ENCODE peak calls at places on chromosomes 7 and 10, in four cellular contexts. T is heart right ventricle, S is psoas muscle, P is lung. B is an unnamed sample.

GRCh38 chr10:43252785-43253341 is 14.0 kb downstream of the RASGEF1A start:
- DNase-seq in T (no peak), S (no peak), P (no peak), B (peak; percentile 11)

GRCh38 chr10:111516144-111516543 is 439.3 kb downstream of the ADRA2A start:
- DNase-seq in T (no peak), S (no peak), P (no peak), B (no peak)

GRCh38 chr10:17643339-17643754 is 604 bp upstream of the STAM start:
- DNase-seq in T (peak; percentile 58), S (peak; percentile 85), P (peak; percentile 86), B (peak; percentile 70)

GRCh38 chr10:121436630-121437311 is 161.5 kb downstream of the FGFR2 start:
- DNase-seq in T (no peak), S (no peak), P (no peak), B (no peak)

GRCh38 chr10:27819781-27820531 is 74.3 kb upstream of the MKX start:
- DNase-seq in T (peak; percentile 53), S (peak; percentile 13), P (peak; percentile 35), B (peak; percentile 61)

GRCh38 chr10:132709471-132709951 is 76.4 kb downstream of the NKX6-2 start:
- DNase-seq in T (peak; percentile 8), S (no peak), P (no peak), B (peak; percentile 11)

GRCh38 chr7:25720427-25720826 is 431.6 kb upstream of the NFE2L3 start:
- DNase-seq in T (no peak), S (no peak), P (no peak), B (no peak)

GRCh38 chr10:14124951-14125350 is 205.8 kb downstream of the FRMD4A start:
- DNase-seq in T (no peak), S (no peak), P (no peak), B (no peak)

GRCh38 chr10:24209421-24209770 is 458 bp downstream of the KIAA1217 start:
- DNase-seq in T (no peak), S (peak; percentile 30), P (no peak), B (no peak)

GRCh38 chr7:139916717-139917395 is 87.8 kb downstream of the TBXAS1 start:
- DNase-seq in T (no peak), S (no peak), P (no peak), B (no peak)
- H3K27ac ChIP-seq in T (no peak overlapping the region), S (no peak overlapping the region), P (no peak overlapping the region), B (peak overlapping the region; percentile 37)

GRCh38 chr10:35416628-35417625 is 80.6 kb downstream of the CCNY start:
- DNase-seq in T (no peak), S (no peak), P (no peak), B (no peak)
- H3K4me1 ChIP-seq in T (peaks cover 95% of the 10 kb centered on the region), S (peaks cover 72% of the 10 kb centered on the region), P (peaks cover 30% of the 10 kb centered on the region), B (peaks cover 97% of the 10 kb centered on the region)

GRCh38 chr7:100069991-100070390 is 11.5 kb downstream of the ZNF3 start:
- DNase-seq in T (no peak), S (no peak), P (no peak), B (no peak)

GRCh38 chr7:100065452-100066186 is 15.9 kb downstream of the ZNF3 start:
- DNase-seq in T (no peak), S (no peak), P (no peak), B (no peak)

GRCh38 chr7:100064162-100064561 is 14.6 kb downstream of the ZSCAN21 start:
- DNase-seq in T (no peak), S (no peak), P (no peak), B (no peak)

GRCh38 chr7:100063376-100063775 is 13.8 kb downstream of the ZSCAN21 start:
- DNase-seq in T (no peak), S (no peak), P (no peak), B (no peak)

GRCh38 chr7:100066953-100067352 is 14.6 kb downstream of the ZNF3 start:
- DNase-seq in T (no peak), S (no peak), P (no peak), B (no peak)
- H3K27ac ChIP-seq in T (no peak overlapping the region), S (no peak overlapping the region), P (no peak overlapping the region), B (no peak overlapping the region)

GRCh38 chr7:151851160-151851751 is 25.7 kb downstream of the PRKAG2 start:
- DNase-seq in T (peak; percentile 33), S (no peak), P (peak; percentile 75), B (peak; percentile 40)

GRCh38 chr7:151850484-151851159 is 26.3 kb downstream of the PRKAG2 start:
- DNase-seq in T (peak; percentile 6), S (no peak), P (peak; percentile 61), B (peak; percentile 11)

GRCh38 chr7:151852486-151853396 is 24.2 kb downstream of the PRKAG2 start:
- DNase-seq in T (no peak), S (no peak), P (no peak), B (peak; percentile 5)

GRCh38 chr7:151849879-151850260 is 27.0 kb downstream of the PRKAG2 start:
- DNase-seq in T (no peak), S (no peak), P (no peak), B (peak; percentile 5)

GRCh38 chr7:151851782-151852181 is 25.1 kb downstream of the PRKAG2 start:
- DNase-seq in T (peak; percentile 15), S (no peak), P (peak; percentile 73), B (peak; percentile 28)
- H3K4me1 ChIP-seq in T (peaks cover 4% of the 10 kb centered on the region), S (no peaks in the 10 kb centered on the region), P (peaks cover 14% of the 10 kb centered on the region), B (peaks cover 19% of the 10 kb centered on the region)

GRCh38 chr10:79447911-79448731 is 2.7 kb upstream of the ZCCHC24 start:
- DNase-seq in T (no peak), S (no peak), P (no peak), B (no peak)
- H3K27ac ChIP-seq in T (no peak overlapping the region), S (peak overlapping the region; percentile 93), P (no peak overlapping the region), B (no peak overlapping the region)

B was measured in left ventricle myocardium inferior.